ENCODE peak calls at places on chromosomes 5 and 9, in eight cellular contexts. K is stimulated activated CD4-positive, alpha-beta T cell treated with anti-CD3 and anti-CD28 coated beads, Interleukin-2, amount 100 ng/mL, for 48 hours; H is NCI-H1436; Q is K562; M is M059J; R is upper lobe of right lung; X is A549; D is amygdala. P is an unnamed sample.

GRCh38 chr9:136297016-136297691 is 6.7 kb downstream of the CCDC187 start:
- DNase-seq in M (peak), R (no peak), K (no peak), H (no peak), D (no peak), Q (no peak), X (no peak), P (peak)

GRCh38 chr9:93026640-93027039 is 31.9 kb upstream of the SUSD3 start:
- DNase-seq in Q (no peak), R (no peak), H (no peak), K (no peak), D (no peak), M (no peak), X (no peak), P (no peak)

GRCh38 chr5:138962619-138963370 is 87.7 kb upstream of the LRRTM2 start:
- DNase-seq in Q (no peak), X (no peak), M (no peak), H (no peak), R (no peak), D (no peak), K (no peak), P (no peak)

GRCh38 chr5:34053571-34054271 is 10.7 kb upstream of the C1QTNF3 start:
- DNase-seq in H (no peak), M (peak), X (no peak), R (no peak), K (no peak), Q (no peak), D (no peak), P (no peak)

GRCh38 chr9:90966475-90967150 is 165.0 kb downstream of the SYK start:
- DNase-seq in H (no peak), R (no peak), X (no peak), Q (no peak), M (no peak), D (no peak), K (peak), P (no peak)

GRCh38 chr5:60844429-60844890 is 391 bp upstream of the ELOVL7 start:
- DNase-seq in M (peak), R (no peak), Q (no peak), D (no peak), X (no peak), H (no peak), K (no peak), P (no peak)

GRCh38 chr5:34866989-34867471 is 28.1 kb downstream of the TTC23L start:
- DNase-seq in R (no peak), M (peak), H (no peak), X (peak), D (no peak), K (no peak), Q (peak), P (no peak)

GRCh38 chr9:20599195-20599594 is 23.1 kb downstream of the MLLT3 start:
- DNase-seq in X (no peak), Q (no peak), D (no peak), H (no peak), R (no peak), M (peak), K (no peak), P (no peak)

GRCh38 chr9:71620806-71621205 is 147.5 kb downstream of the CEMIP2 start:
- DNase-seq in X (no peak), Q (no peak), D (peak), R (no peak), M (no peak), H (no peak), K (no peak), P (no peak)

GRCh38 chr9:81037889-81038288 is 651.5 kb downstream of the TLE1 start:
- DNase-seq in H (no peak), D (no peak), X (no peak), M (no peak), R (no peak), Q (no peak), K (no peak), P (no peak)

GRCh38 chr9:133476036-133476435 is 2.9 kb downstream of the SLC2A6 start:
- DNase-seq in K (no peak), D (no peak), R (no peak), M (no peak), Q (no peak), X (no peak), H (no peak), P (no peak)

GRCh38 chr9:4080889-4081548 is 218.8 kb downstream of the GLIS3 start:
- DNase-seq in K (no peak), Q (no peak), D (no peak), H (no peak), R (no peak), X (peak), M (peak), P (no peak)

GRCh38 chr9:25225938-25226760 is 452.1 kb downstream of the TUSC1 start:
- DNase-seq in D (no peak), R (no peak), H (no peak), Q (no peak), M (no peak), K (no peak), X (no peak), P (no peak)

GRCh38 chr5:141211-141610 is 49.2 kb downstream of the PLEKHG4B start:
- DNase-seq in Q (no peak), R (no peak), H (no peak), M (no peak), D (no peak), X (no peak), K (no peak), P (no peak)

GRCh38 chr9:124503713-124504529 is 3.3 kb downstream of the NR5A1 start:
- DNase-seq in X (no peak), D (no peak), H (no peak), M (no peak), K (no peak), R (no peak), Q (no peak), P (no peak)

GRCh38 chr9:99140685-99141314 is 35.9 kb downstream of the TGFBR1 start:
- DNase-seq in X (peak), H (peak), R (no peak), K (peak), Q (peak), D (no peak), M (peak), P (no peak)

GRCh38 chr5:142324377-142324870 is 397 bp downstream of the SPRY4 start:
- DNase-seq in H (no peak), R (peak), K (no peak), D (peak), X (no peak), M (peak), Q (peak), P (no peak)

GRCh38 chr5:169805527-169805934 is 168.5 kb downstream of the DOCK2 start:
- DNase-seq in K (peak), D (peak), X (no peak), H (no peak), Q (peak), R (no peak), M (no peak), P (no peak)

GRCh38 chr5:103617090-103617489 is 54.5 kb upstream of the NUDT12 start:
- DNase-seq in Q (no peak), D (no peak), K (no peak), R (no peak), X (no peak), M (no peak), H (peak), P (no peak)

GRCh38 chr5:74028406-74028805 is 402.4 kb downstream of the ARHGEF28 start:
- DNase-seq in M (peak), Q (no peak), H (no peak), K (no peak), D (no peak), R (no peak), X (no peak), P (no peak)

GRCh38 chr5:120463991-120464626 is at the start of gene PRR16:
- DNase-seq in D (no peak), Q (peak), K (no peak), M (peak), X (peak), R (peak), H (peak), P (peak)

GRCh38 chr5:31270396-31270795 is 76.9 kb downstream of the CDH6 start:
- DNase-seq in K (no peak), X (peak), R (no peak), Q (peak), D (no peak), M (peak), H (no peak), P (no peak)

GRCh38 chr5:82335807-82336206 is 57.7 kb upstream of the RPS23 start:
- DNase-seq in K (no peak), M (peak), X (no peak), H (no peak), D (no peak), R (no peak), Q (no peak), P (no peak)

P was measured in NCI-H510A.